ENCODE peak calls at places on chromosomes 3 and 15, in four cellular contexts. E is A549, W is HepG2, L is GM12878. H is an unnamed sample.

GRCh38 chr3:64209866-64210609 is 15.2 kb downstream of the PRICKLE2 start:
- DNase-seq in E (no peak), W (no peak), L (no peak), H (peak)

GRCh38 chr3:190429681-190430080 is 20.0 kb downstream of the TMEM207 start:
- DNase-seq in E (no peak), W (no peak), L (no peak), H (no peak)

GRCh38 chr15:45165536-45165935 is 22.2 kb downstream of the SHF start:
- DNase-seq in E (no peak), W (no peak), L (no peak), H (no peak)

GRCh38 chr15:31372635-31373091 is 46.0 kb downstream of the KLF13 start:
- DNase-seq in E (no peak), W (no peak), L (no peak), H (peak)

GRCh38 chr15:100330629-100331215 is 11.1 kb downstream of the ADAMTS17 start:
- DNase-seq in E (no peak), W (no peak), L (no peak), H (no peak)

GRCh38 chr3:100111728-100112127 is 2.6 kb downstream of the FILIP1L start:
- DNase-seq in E (no peak), W (no peak), L (no peak), H (no peak)

GRCh38 chr15:65870889-65871533 is 1.7 kb downstream of the RAB11A start:
- DNase-seq in E (peak), W (peak), L (no peak), H (peak)

GRCh38 chr15:31537770-31538592 is 211.3 kb downstream of the KLF13 start:
- DNase-seq in E (no peak), W (no peak), L (no peak), H (no peak)

GRCh38 chr3:138696661-138697370 is 88.2 kb downstream of the FAIM start:
- DNase-seq in E (no peak), W (no peak), L (no peak), H (no peak)

GRCh38 chr3:157360044-157360443 is 76.6 kb upstream of the PTX3 start:
- DNase-seq in E (peak), W (no peak), L (no peak), H (no peak)

GRCh38 chr15:40714144-40714543 is 19.2 kb downstream of the RAD51 start:
- DNase-seq in E (no peak), W (no peak), L (no peak), H (no peak)

GRCh38 chr3:69212411-69213160 is 90.2 kb upstream of the LMOD3 start:
- DNase-seq in E (peak), W (peak), L (no peak), H (no peak)

GRCh38 chr3:169748670-169749069 is 16.2 kb downstream of the TERC start:
- DNase-seq in E (no peak), W (peak), L (no peak), H (no peak)

GRCh38 chr3:149507491-149508324 is 33.2 kb downstream of the TM4SF4 start:
- DNase-seq in E (no peak), W (no peak), L (peak), H (no peak)

GRCh38 chr3:15974647-15975046 is 176.9 kb upstream of the ANKRD28 start:
- DNase-seq in E (no peak), W (no peak), L (no peak), H (no peak)

GRCh38 chr3:119314821-119315220 is 20.6 kb downstream of the ARHGAP31 start:
- DNase-seq in E (no peak), W (no peak), L (no peak), H (peak)

GRCh38 chr3:8095724-8096123 is 405.9 kb upstream of the LMCD1 start:
- DNase-seq in E (peak), W (peak), L (no peak), H (no peak)

GRCh38 chr3:123663977-123664376 is 79.1 kb upstream of the HACD2 start:
- DNase-seq in E (no peak), W (no peak), L (no peak), H (no peak)

GRCh38 chr3:131396170-131396569 is 14.6 kb downstream of the NUDT16 start:
- DNase-seq in E (no peak), W (no peak), L (no peak), H (no peak)

GRCh38 chr15:35713733-35714132 is 167.8 kb upstream of the DPH6 start:
- DNase-seq in E (no peak), W (no peak), L (no peak), H (no peak)

GRCh38 chr15:74783808-74784175 is 1.9 kb downstream of the CSK start:
- DNase-seq in E (no peak), W (no peak), L (no peak), H (no peak)

GRCh38 chr3:105730973-105731372 is 137.8 kb downstream of the CBLB start:
- DNase-seq in E (no peak), W (no peak), L (no peak), H (no peak)

GRCh38 chr3:2765002-2765579 is 345.1 kb downstream of the IL5RA start:
- DNase-seq in E (no peak), W (peak), L (no peak), H (peak)

GRCh38 chr15:35444557-35445204 is 101.3 kb downstream of the DPH6 start:
- DNase-seq in E (peak), W (peak), L (peak), H (peak)

GRCh38 chr3:57820479-57820878 is 64.4 kb downstream of the SLMAP start:
- DNase-seq in E (no peak), W (peak), L (no peak), H (no peak)

GRCh38 chr3:15243822-15244482 is 37.9 kb downstream of the CAPN7 start:
- DNase-seq in E (no peak), W (no peak), L (no peak), H (no peak)

GRCh38 chr15:66842710-66843441 is 140.8 kb downstream of the SMAD6 start:
- DNase-seq in E (peak), W (peak), L (no peak), H (peak)

GRCh38 chr15:70555713-70556112 is 207.6 kb downstream of the UACA start:
- DNase-seq in E (no peak), W (no peak), L (no peak), H (no peak)

GRCh38 chr3:82633319-82633718 is 871.9 kb upstream of the GBE1 start:
- DNase-seq in E (no peak), W (peak), L (no peak), H (no peak)

GRCh38 chr3:178671261-178672191 is 135.3 kb downstream of the KCNMB2 start:
- DNase-seq in E (no peak), W (no peak), L (no peak), H (no peak)

GRCh38 chr15:25864966-25865365 is 1.8 kb upstream of the ATP10A start:
- DNase-seq in E (no peak), W (no peak), L (no peak), H (no peak)

GRCh38 chr3:399647-400046 is 203.1 kb downstream of the CHL1 start:
- DNase-seq in E (no peak), W (no peak), L (no peak), H (no peak)

GRCh38 chr3:396293-396692 is 199.7 kb downstream of the CHL1 start:
- DNase-seq in E (no peak), W (no peak), L (no peak), H (no peak)
- TF ChIP-seq PBX3 in E (no peak), W (no peak), L (no peak), H (no peak)

GRCh38 chr3:117955196-117955595 is 1079.5 kb downstream of the IGSF11 start:
- DNase-seq in E (no peak), W (no peak), L (no peak), H (no peak)
- TF ChIP-seq PBX3 in E (no peak), W (no peak), L (no peak), H (no peak)

DNA sequence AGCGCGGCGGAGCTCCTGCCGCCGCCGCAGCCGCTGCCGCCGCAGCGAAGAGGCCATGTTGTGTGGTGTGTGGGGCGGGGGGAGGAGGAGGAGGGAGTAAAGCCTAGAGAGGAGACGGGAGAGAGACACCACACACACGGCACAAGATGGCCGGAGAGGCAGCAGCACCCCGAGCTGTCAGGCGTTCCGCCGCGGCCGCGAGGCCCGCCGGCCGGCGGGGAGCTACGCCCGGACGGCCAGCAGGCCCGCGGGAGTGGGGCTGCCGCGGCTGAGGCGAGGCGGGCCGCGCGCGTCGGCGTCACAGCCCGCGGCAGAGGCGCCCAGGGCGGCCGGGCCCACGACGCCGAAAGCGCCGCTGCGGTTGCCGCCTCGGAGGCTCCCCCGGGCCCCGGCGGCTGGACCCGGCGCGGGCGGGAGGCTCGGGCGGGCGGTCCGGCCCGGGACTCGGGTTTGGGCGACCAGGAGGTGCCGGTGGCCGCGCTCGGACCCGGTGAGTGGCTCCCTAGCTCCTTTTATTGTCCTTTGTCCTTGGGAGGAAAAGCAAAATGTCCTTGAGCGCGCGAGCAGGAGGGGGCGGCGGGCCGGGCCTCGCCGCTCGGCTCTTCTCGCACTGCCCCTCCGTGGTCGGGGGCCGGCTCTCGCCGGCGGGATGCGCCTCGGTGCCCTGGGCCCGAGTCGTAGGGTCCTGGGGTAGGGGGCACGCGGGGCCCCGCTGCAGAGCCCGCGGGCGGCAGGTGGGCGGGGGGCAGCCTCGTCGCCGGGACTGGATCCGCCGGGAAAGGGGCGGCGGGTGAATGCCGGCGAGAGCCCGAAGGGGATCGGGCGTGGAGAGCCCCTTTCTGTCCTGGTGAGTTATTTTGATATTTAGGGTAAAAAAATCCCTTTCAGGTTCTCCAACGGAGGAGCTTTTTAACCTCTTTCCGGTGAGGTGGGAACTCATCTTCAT is 17.2 kb upstream of the CHD2 start:
- DNase-seq in E (no peak), W (no peak), L (no peak), H (peak)
- TF ChIP-seq PBX3 in E (no peak), W (no peak), L (no peak), H (no peak)

DNA sequence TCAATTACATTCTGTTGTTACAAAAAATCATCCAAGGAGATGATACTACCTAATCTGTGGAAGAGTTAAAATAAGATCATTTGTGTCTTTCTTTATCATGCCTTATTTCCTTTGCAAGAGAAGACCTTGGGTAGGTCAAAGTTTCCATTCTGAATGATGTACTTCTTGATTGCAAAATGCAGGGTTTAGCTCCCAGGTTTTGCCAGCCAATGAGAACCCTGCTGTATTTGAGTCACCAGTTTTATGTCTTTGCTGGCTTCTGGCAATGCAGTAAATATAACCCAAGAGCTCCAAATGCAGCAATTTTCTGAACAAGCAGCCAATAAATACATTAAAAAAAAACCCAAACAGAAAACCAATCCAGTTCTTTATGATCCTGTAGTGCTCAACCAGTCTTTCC is 204.9 kb downstream of the CADPS start:
- DNase-seq in E (no peak), W (no peak), L (no peak), H (no peak)
- TF ChIP-seq PBX3 in E (no peak), W (no peak), L (no peak), H (no peak)

GRCh38 chr3:156216852-156217251 is 96.5 kb downstream of the KCNAB1 start:
- DNase-seq in E (no peak), W (peak), L (no peak), H (no peak)

GRCh38 chr3:156215751-156216150 is 95.4 kb downstream of the KCNAB1 start:
- DNase-seq in E (no peak), W (no peak), L (no peak), H (no peak)

GRCh38 chr3:156218353-156218744 is 98.0 kb downstream of the KCNAB1 start:
- DNase-seq in E (no peak), W (peak), L (no peak), H (no peak)

GRCh38 chr3:156216216-156216615 is 95.8 kb downstream of the KCNAB1 start:
- DNase-seq in E (no peak), W (no peak), L (no peak), H (no peak)

DNA sequence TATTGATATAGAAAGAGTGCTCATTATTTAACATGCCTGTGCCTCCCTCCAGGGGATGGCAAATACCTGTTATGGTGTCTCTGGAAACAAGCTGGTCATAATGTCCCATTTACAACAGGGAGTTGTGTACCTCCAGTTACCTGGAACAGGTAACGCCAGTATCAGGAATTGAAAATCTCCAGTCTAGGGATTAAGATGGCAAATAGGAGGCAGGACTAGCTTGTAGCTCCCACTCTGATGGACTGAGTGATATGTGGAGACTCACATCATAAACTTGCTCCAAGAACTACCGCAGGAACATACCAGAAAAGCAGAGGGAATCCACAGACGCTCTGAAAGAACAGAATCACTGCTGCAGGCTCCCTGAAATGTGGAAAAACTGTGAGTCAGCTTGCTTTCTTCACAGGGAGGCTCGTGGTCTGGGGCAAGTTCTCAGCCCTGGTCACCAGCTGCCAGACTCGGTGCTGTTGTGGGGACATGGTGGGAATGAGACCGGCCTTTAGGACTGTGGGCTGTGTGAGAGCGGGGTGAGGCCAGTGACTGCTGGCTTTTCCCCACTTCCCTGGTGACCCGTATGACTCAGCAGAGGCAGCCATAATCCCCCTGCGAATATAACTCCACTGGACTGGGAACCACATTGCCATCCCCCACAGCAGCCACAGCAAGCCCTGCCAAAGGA is 97.4 kb downstream of the KCNAB1 start:
- DNase-seq in E (no peak), W (no peak), L (no peak), H (no peak)
- TF ChIP-seq PBX3 in E (no peak), W (no peak), L (no peak), H (no peak)

GRCh38 chr3:136194409-136195257 is 1.5 kb downstream of the MSL2 start:
- DNase-seq in E (no peak), W (no peak), L (peak), H (peak)
- TF ChIP-seq PBX3 in E (no peak), W (no peak), L (no peak), H (no peak)

GRCh38 chr15:68056097-68056865 is 2.2 kb downstream of the PIAS1 start:
- DNase-seq in E (no peak), W (no peak), L (no peak), H (no peak)
- TF ChIP-seq PBX3 in E (no peak), W (no peak), L (no peak), H (peak)

GRCh38 chr3:113629941-113630340 is 66.5 kb downstream of the USF3 start:
- DNase-seq in E (no peak), W (no peak), L (no peak), H (no peak)

GRCh38 chr3:113628316-113628715 is 68.1 kb downstream of the USF3 start:
- DNase-seq in E (no peak), W (no peak), L (no peak), H (no peak)

GRCh38 chr3:113628788-113629187 is 67.7 kb downstream of the USF3 start:
- DNase-seq in E (no peak), W (no peak), L (no peak), H (no peak)

GRCh38 chr3:113631573-113631972 is 64.9 kb downstream of the USF3 start:
- DNase-seq in E (no peak), W (no peak), L (no peak), H (no peak)

GRCh38 chr3:113631143-113631542 is 65.3 kb downstream of the USF3 start:
- DNase-seq in E (no peak), W (no peak), L (no peak), H (no peak)
- TF ChIP-seq PBX3 in E (no peak), W (no peak), L (no peak), H (no peak)

GRCh38 chr3:133256787-133257483 is 142.9 kb upstream of the BFSP2 start:
- DNase-seq in E (no peak), W (no peak), L (peak), H (no peak)
- TF ChIP-seq PBX3 in E (no peak), W (no peak), L (no peak), H (peak)